ENCODE peak calls at places on chromosomes 1 and 21, in six cellular contexts. G, Y, C, A, Q and T are unnamed samples.

GRCh38 chr1:29802181-29803068 is 566.1 kb downstream of the PTPRU start:
- DNase-seq in G (no peak), Y (no peak), C (no peak), A (peak; percentile 48), Q (no peak), T (no peak)

GRCh38 chr1:207302618-207303408 is 18.7 kb upstream of the CD55 start:
- DNase-seq in G (no peak), Y (no peak), C (no peak), A (no peak), Q (no peak), T (no peak)

GRCh38 chr21:31283025-31283424 is 61.0 kb downstream of the TIAM1 start:
- DNase-seq in G (no peak), Y (no peak), C (no peak), A (no peak), Q (no peak), T (no peak)

GRCh38 chr1:29382851-29383588 is 146.7 kb downstream of the PTPRU start:
- DNase-seq in G (no peak), Y (no peak), C (no peak), A (no peak), Q (no peak), T (no peak)

GRCh38 chr1:218380125-218380977 is 35.2 kb downstream of the TGFB2 start:
- DNase-seq in G (peak; percentile 44), Y (peak; percentile 34), C (no peak), A (no peak), Q (no peak), T (peak; percentile 27)

GRCh38 chr1:58907398-58907797 is 123.6 kb upstream of the JUN start:
- DNase-seq in G (no peak), Y (no peak), C (no peak), A (no peak), Q (no peak), T (no peak)

GRCh38 chr1:92184632-92185031 is 33.1 kb upstream of the C1orf146 start:
- DNase-seq in G (no peak), Y (peak; percentile 70), C (no peak), A (no peak), Q (no peak), T (no peak)

GRCh38 chr1:232108598-232108997 is 482.0 kb downstream of the DISC1 start:
- DNase-seq in G (no peak), Y (no peak), C (no peak), A (no peak), Q (no peak), T (no peak)

GRCh38 chr1:19062258-19063029 is 106.0 kb upstream of the IFFO2 start:
- DNase-seq in G (no peak), Y (no peak), C (no peak), A (no peak), Q (no peak), T (no peak)

GRCh38 chr1:28501925-28502324 is 3.9 kb upstream of the RCC1 start:
- DNase-seq in G (no peak), Y (no peak), C (no peak), A (no peak), Q (no peak), T (no peak)

GRCh38 chr21:45981154-45981606 is 390 bp upstream of the COL6A1 start:
- DNase-seq in G (peak; percentile 68), Y (peak; percentile 92), C (peak; percentile 92), A (peak; percentile 87), Q (peak; percentile 83), T (peak; percentile 81)

GRCh38 chr1:32250893-32251716 is at the start of gene LCK:
- DNase-seq in G (no peak), Y (no peak), C (no peak), A (no peak), Q (no peak), T (no peak)

GRCh38 chr1:88802950-88803349 is 88.4 kb downstream of the GTF2B start:
- DNase-seq in G (no peak), Y (peak; percentile 52), C (no peak), A (no peak), Q (no peak), T (no peak)

GRCh38 chr1:162088281-162088969 is 18.9 kb downstream of the NOS1AP start:
- DNase-seq in G (no peak), Y (peak; percentile 15), C (no peak), A (no peak), Q (no peak), T (no peak)

GRCh38 chr1:62625415-62625814 is 28.1 kb downstream of the ANGPTL3 start:
- DNase-seq in G (no peak), Y (no peak), C (no peak), A (no peak), Q (no peak), T (no peak)

GRCh38 chr1:168481586-168481985 is 62.2 kb downstream of the XCL2 start:
- DNase-seq in G (no peak), Y (no peak), C (no peak), A (no peak), Q (no peak), T (no peak)

GRCh38 chr1:10507111-10507879 is 32.5 kb downstream of the PEX14 start:
- DNase-seq in G (peak; percentile 64), Y (peak; percentile 86), C (peak; percentile 81), A (peak; percentile 88), Q (no peak), T (peak; percentile 69)

GRCh38 chr1:96234299-96234698 is 487.3 kb upstream of the PTBP2 start:
- DNase-seq in G (peak; percentile 48), Y (peak; percentile 64), C (peak; percentile 49), A (peak; percentile 62), Q (peak; percentile 74), T (no peak)

GRCh38 chr1:156090822-156091188 is 8.5 kb upstream of the MEX3A start:
- DNase-seq in G (peak; percentile 91), Y (peak; percentile 78), C (peak; percentile 92), A (peak; percentile 95), Q (peak; percentile 92), T (peak; percentile 92)

GRCh38 chr1:5119496-5120234 is 465.3 kb downstream of the AJAP1 start:
- DNase-seq in G (no peak), Y (no peak), C (no peak), A (peak; percentile 62), Q (no peak), T (peak; percentile 69)

GRCh38 chr1:210070531-210070930 is 132.5 kb downstream of the SYT14 start:
- DNase-seq in G (no peak), Y (no peak), C (no peak), A (no peak), Q (no peak), T (no peak)

DNA sequence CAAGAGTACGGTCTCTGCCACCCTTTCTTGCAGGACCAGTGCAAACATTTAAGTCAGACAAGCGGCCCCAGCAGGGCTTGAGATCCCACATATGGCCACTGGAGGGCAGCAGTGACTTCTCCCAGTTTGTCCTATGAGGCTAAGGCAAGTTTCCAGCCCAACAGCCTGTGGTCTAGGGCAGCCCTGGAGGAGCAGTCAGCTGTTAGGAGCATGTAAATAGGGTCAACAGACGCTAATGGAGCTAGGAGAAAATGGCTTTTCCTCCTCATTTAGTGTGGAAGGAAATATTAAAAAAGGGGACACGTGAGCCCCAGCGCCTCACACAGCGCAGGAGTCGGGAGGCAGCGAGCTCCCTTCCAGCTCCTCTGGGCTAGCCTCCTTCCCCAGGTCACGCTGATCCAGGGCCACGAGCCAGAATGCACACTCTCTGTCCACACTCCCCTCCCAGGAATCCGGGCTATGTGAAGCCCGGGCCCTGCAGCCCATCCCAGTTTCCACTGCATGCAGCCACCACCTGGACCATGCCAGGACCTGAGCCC is 95.6 kb downstream of the LAMC2 start:
- DNase-seq in G (peak; percentile 94), Y (peak; percentile 96), C (peak; percentile 94), A (peak; percentile 97), Q (peak; percentile 90), T (peak; percentile 96)
- H3K4me1 ChIP-seq in G (peaks cover 21% of the 10 kb centered on the region), Y (peaks cover 23% of the 10 kb centered on the region), C (peaks cover 16% of the 10 kb centered on the region), A (no peaks in the 10 kb centered on the region), Q (peaks cover 26% of the 10 kb centered on the region), T (peaks cover 14% of the 10 kb centered on the region)

GRCh38 chr1:21072721-21073120 is 104.0 kb downstream of the EIF4G3 start:
- DNase-seq in G (no peak), Y (peak; percentile 61), C (no peak), A (no peak), Q (no peak), T (no peak)
- TF ChIP-seq CTCF in G (no peak), Y (peak; percentile 7), C (no peak), A (no peak), Q (no peak), T (no peak)

GRCh38 chr1:160577661-160578060 is 1.6 kb downstream of the CD84 start:
- DNase-seq in G (no peak), Y (no peak), C (no peak), A (no peak), Q (no peak), T (no peak)

GRCh38 chr1:160578175-160578693 is 1.1 kb downstream of the CD84 start:
- DNase-seq in G (no peak), Y (no peak), C (no peak), A (no peak), Q (no peak), T (no peak)

GRCh38 chr1:160576866-160577265 is 2.4 kb downstream of the CD84 start:
- DNase-seq in G (no peak), Y (no peak), C (no peak), A (no peak), Q (no peak), T (no peak)

GRCh38 chr1:160575112-160575664 is 4.1 kb downstream of the CD84 start:
- DNase-seq in G (no peak), Y (no peak), C (no peak), A (peak; percentile 56), Q (no peak), T (no peak)

DNA sequence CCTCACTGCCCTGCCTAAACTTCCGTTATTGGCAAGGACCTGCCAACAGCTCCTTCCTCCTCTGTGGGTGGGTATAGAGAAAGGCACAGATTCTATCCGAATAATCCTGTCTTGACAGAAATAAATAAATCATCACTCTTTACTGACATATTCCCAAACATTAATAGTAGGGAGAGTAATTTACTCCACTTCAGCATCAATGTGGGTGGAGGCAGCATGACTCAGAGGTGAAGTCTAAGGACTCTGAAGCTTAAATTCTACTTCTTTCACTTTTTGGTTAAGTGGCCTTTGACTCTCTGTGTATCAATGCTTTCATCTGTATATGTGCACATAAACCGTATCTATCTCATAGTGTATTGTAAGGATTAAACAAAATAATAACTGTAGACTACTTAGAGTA is 2.9 kb downstream of the CD84 start:
- DNase-seq in G (no peak), Y (no peak), C (no peak), A (no peak), Q (no peak), T (no peak)
- H3K4me1 ChIP-seq in G (no peaks in the 10 kb centered on the region), Y (no peaks in the 10 kb centered on the region), C (no peaks in the 10 kb centered on the region), A (no peaks in the 10 kb centered on the region), Q (peaks cover 10% of the 10 kb centered on the region), T (no peaks in the 10 kb centered on the region)

DNA sequence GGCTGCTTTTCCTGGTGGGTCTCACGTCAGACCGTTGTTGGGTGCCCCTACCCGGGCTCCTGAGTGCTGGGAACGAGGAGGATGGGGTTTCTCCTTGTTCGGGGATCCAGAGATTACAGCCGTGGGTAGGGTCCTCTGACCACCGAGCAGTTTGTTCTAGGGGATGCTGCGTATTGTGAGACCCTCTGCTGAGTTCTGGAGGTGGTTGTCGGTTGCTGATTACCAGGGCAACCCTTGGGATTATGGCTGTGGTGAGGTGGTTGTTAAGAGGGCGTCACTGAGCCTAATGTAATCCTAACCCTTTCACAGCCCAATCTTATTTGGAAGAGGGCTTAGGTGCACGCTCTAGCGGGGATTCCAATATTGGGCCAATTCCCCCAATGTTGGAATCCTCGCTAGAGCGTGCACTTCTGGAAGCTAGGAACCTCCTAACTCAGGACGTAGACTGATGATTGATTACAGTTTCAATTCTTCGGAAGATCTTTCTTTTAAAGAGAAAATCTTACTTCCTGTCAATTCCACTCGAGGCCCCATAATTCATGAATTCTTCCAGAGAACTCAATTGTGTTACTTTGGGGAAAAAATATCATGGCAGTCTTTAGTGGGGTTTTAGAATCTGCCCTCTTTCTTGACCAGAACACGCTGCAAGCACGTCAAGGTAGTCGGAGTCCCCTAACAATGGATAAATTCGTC is 483 bp downstream of the TCEANC2 start:
- DNase-seq in G (no peak), Y (peak; percentile 18), C (no peak), A (no peak), Q (no peak), T (no peak)
- TF ChIP-seq CTCF in G (no peak), Y (no peak), C (no peak), A (no peak), Q (no peak), T (no peak)